ENCODE peak calls at places on chromosomes 7 and 10, in eight cellular contexts. P is astrocyte of the cerebellum, B is brain microvascular endothelial cell, F is cardiac fibroblast, H is WTC11, O is testis, G is cardiac muscle cell, T is endothelial cell. D is an unnamed sample.

GRCh38 chr10:118904284-118904683 is 125.2 kb upstream of the NANOS1 start:
- DNase-seq in P (no peak), B (no peak), F (no peak), H (no peak), O (no peak), G (no peak), T (no peak), D (no peak)

GRCh38 chr7:85452674-85453073 is 265.8 kb upstream of the SEMA3D start:
- DNase-seq in P (no peak), B (no peak), F (no peak), H (no peak), O (no peak), G (no peak), T (no peak), D (no peak)

GRCh38 chr10:129342385-129342784 is 124.7 kb upstream of the MGMT start:
- DNase-seq in P (no peak), B (no peak), F (no peak), H (no peak), O (no peak), G (no peak), T (no peak), D (no peak)

GRCh38 chr10:110083884-110084283 is 76.1 kb downstream of the ADD3 start:
- DNase-seq in P (no peak), B (peak), F (peak), H (no peak), O (no peak), G (no peak), T (no peak), D (no peak)

GRCh38 chr7:41039386-41040315 is 663.2 kb downstream of the INHBA start:
- DNase-seq in P (peak), B (no peak), F (no peak), H (no peak), O (no peak), G (no peak), T (no peak), D (no peak)

GRCh38 chr7:37915438-37915837 is 1.2 kb downstream of the SFRP4 start:
- DNase-seq in P (no peak), B (peak), F (no peak), H (no peak), O (no peak), G (no peak), T (no peak), D (no peak)

GRCh38 chr7:7946486-7946885 is 22.1 kb upstream of the GLCCI1 start:
- DNase-seq in P (no peak), B (no peak), F (no peak), H (no peak), O (no peak), G (no peak), T (no peak), D (no peak)

GRCh38 chr10:5618829-5619228 is 47.6 kb downstream of the ASB13 start:
- DNase-seq in P (no peak), B (no peak), F (no peak), H (no peak), O (peak), G (no peak), T (no peak), D (no peak)

GRCh38 chr10:16887565-16887964 is 70.3 kb upstream of the RSU1 start:
- DNase-seq in P (peak), B (peak), F (peak), H (no peak), O (no peak), G (no peak), T (no peak), D (no peak)

GRCh38 chr10:86659161-86659691 is 4.9 kb downstream of the OPN4 start:
- DNase-seq in P (no peak), B (no peak), F (no peak), H (peak), O (no peak), G (no peak), T (no peak), D (no peak)

GRCh38 chr7:42226354-42226941 is 10.6 kb downstream of the GLI3 start:
- DNase-seq in P (no peak), B (no peak), F (no peak), H (no peak), O (no peak), G (no peak), T (no peak), D (no peak)

GRCh38 chr7:82778021-82778420 is 334.4 kb upstream of the CACNA2D1 start:
- DNase-seq in P (peak), B (no peak), F (peak), H (no peak), O (no peak), G (no peak), T (no peak), D (no peak)

GRCh38 chr7:155296788-155297516 is 726 bp upstream of the INSIG1 start:
- DNase-seq in P (peak), B (peak), F (peak), H (peak), O (peak), G (peak), T (peak), D (no peak)

GRCh38 chr7:14104861-14105260 is 115.4 kb upstream of the ETV1 start:
- DNase-seq in P (no peak), B (no peak), F (no peak), H (no peak), O (no peak), G (no peak), T (no peak), D (no peak)

GRCh38 chr10:52949899-52950298 is 177.3 kb upstream of the MBL2 start:
- DNase-seq in P (no peak), B (no peak), F (no peak), H (peak), O (no peak), G (peak), T (no peak), D (no peak)

GRCh38 chr7:159112136-159113011 is 32.3 kb downstream of the VIPR2 start:
- DNase-seq in P (no peak), B (no peak), F (no peak), H (no peak), O (peak), G (no peak), T (no peak), D (no peak)

GRCh38 chr10:79252450-79252849 is 94.8 kb upstream of the PPIF start:
- DNase-seq in P (no peak), B (no peak), F (no peak), H (no peak), O (no peak), G (no peak), T (no peak), D (no peak)

GRCh38 chr7:50307368-50308012 is 3.0 kb downstream of the IKZF1 start:
- DNase-seq in P (no peak), B (no peak), F (no peak), H (no peak), O (no peak), G (peak), T (no peak), D (no peak)

GRCh38 chr10:13945760-13946460 is 359.1 kb downstream of the PRPF18 start:
- DNase-seq in P (no peak), B (no peak), F (no peak), H (no peak), O (no peak), G (no peak), T (peak), D (no peak)

GRCh38 chr7:3234051-3234450 is 67.0 kb upstream of the SDK1 start:
- DNase-seq in P (no peak), B (no peak), F (no peak), H (no peak), O (no peak), G (no peak), T (no peak), D (no peak)

GRCh38 chr7:129990403-129991192 is 37.8 kb upstream of the UBE2H start:
- DNase-seq in P (no peak), B (no peak), F (no peak), H (peak), O (no peak), G (no peak), T (no peak), D (no peak)

GRCh38 chr7:362416-363096 is 72.6 kb downstream of the FOXL3 start:
- DNase-seq in P (no peak), B (no peak), F (peak), H (no peak), O (peak), G (no peak), T (no peak), D (no peak)

GRCh38 chr10:33347227-33347626 is 12.8 kb upstream of the NRP1 start:
- DNase-seq in P (no peak), B (no peak), F (peak), H (no peak), O (no peak), G (no peak), T (no peak), D (no peak)

GRCh38 chr10:72108811-72109618 is 20.7 kb upstream of the SPOCK2 start:
- DNase-seq in P (no peak), B (no peak), F (no peak), H (no peak), O (no peak), G (peak), T (no peak), D (no peak)

GRCh38 chr10:45443101-45444009 is 69.3 kb downstream of the ALOX5 start:
- DNase-seq in P (no peak), B (no peak), F (no peak), H (no peak), O (no peak), G (no peak), T (no peak), D (no peak)

GRCh38 chr10:73289958-73290357 is 37.5 kb upstream of the MRPS16 start:
- DNase-seq in P (no peak), B (no peak), F (no peak), H (no peak), O (no peak), G (no peak), T (no peak), D (no peak)

GRCh38 chr7:17015575-17015974 is 133.8 kb upstream of the AGR3 start:
- DNase-seq in P (peak), B (no peak), F (peak), H (no peak), O (no peak), G (no peak), T (no peak), D (no peak)

GRCh38 chr7:140059288-140060242 is 3.2 kb downstream of the PARP12 start:
- DNase-seq in P (no peak), B (peak), F (peak), H (no peak), O (peak), G (no peak), T (no peak), D (no peak)

GRCh38 chr10:31754803-31755624 is 173.6 kb downstream of the ARHGAP12 start:
- DNase-seq in P (peak), B (no peak), F (peak), H (peak), O (no peak), G (peak), T (no peak), D (no peak)

GRCh38 chr10:11697718-11698527 is 44.3 kb upstream of the ECHDC3 start:
- DNase-seq in P (no peak), B (no peak), F (no peak), H (no peak), O (no peak), G (no peak), T (no peak), D (no peak)

GRCh38 chr7:152959610-152960009 is 200.1 kb downstream of the ACTR3B start:
- DNase-seq in P (no peak), B (no peak), F (no peak), H (peak), O (no peak), G (peak), T (peak), D (no peak)

GRCh38 chr10:49594594-49594993 is 15.5 kb upstream of the SLC18A3 start:
- DNase-seq in P (peak), B (peak), F (peak), H (peak), O (peak), G (peak), T (peak), D (peak)

GRCh38 chr10:115649217-115649616 is 556.1 kb downstream of the ATRNL1 start:
- DNase-seq in P (no peak), B (no peak), F (no peak), H (no peak), O (no peak), G (no peak), T (no peak), D (no peak)
- TF ChIP-seq CTCF in P (no peak), B (no peak), F (no peak), H (no peak), O (no peak), G (no peak), T (no peak), D (no peak)

GRCh38 chr7:156419782-156420181 is 220.8 kb upstream of the RNF32 start:
- DNase-seq in P (no peak), B (no peak), F (no peak), H (no peak), O (no peak), G (no peak), T (no peak), D (no peak)

GRCh38 chr7:156423876-156424275 is 216.7 kb upstream of the RNF32 start:
- DNase-seq in P (peak), B (no peak), F (no peak), H (no peak), O (no peak), G (no peak), T (no peak), D (no peak)

DNA sequence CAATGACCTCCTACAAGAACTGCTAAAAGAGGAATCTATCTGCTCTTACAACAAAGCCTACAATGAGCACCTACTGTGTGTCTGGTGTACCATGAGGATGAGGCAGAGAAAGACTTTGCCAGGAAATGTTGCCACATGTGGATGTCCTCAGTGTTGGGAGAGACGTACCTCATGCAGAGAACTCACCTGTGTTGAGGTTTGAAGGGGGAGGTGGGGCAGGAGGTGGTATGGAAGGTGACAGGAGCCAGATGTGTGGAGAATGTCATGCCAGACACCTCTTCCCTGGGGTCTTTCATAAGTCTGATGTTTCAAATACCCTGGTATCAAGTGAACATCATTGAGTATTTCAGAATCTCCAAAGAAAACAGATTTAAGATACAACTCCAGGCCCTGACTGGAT is 220.1 kb upstream of the RNF32 start:
- DNase-seq in P (no peak), B (no peak), F (no peak), H (no peak), O (no peak), G (no peak), T (no peak), D (no peak)
- TF ChIP-seq CTCF in P (no peak), B (no peak), F (no peak), H (no peak), O (no peak), G (no peak), T (no peak), D (no peak)

GRCh38 chr7:121752706-121753105 is 120.3 kb upstream of the PTPRZ1 start:
- DNase-seq in P (no peak), B (no peak), F (peak), H (no peak), O (no peak), G (peak), T (no peak), D (no peak)
- TF ChIP-seq CTCF in P (peak), B (peak), F (peak), H (no peak), O (no peak), G (peak), T (no peak), D (peak)

GRCh38 chr7:115707236-115707635 is 323.3 kb downstream of the TFEC start:
- DNase-seq in P (no peak), B (no peak), F (peak), H (peak), O (no peak), G (peak), T (peak), D (no peak)
- TF ChIP-seq CTCF in P (peak), B (peak), F (no peak), H (no peak), O (no peak), G (peak), T (no peak), D (peak)

GRCh38 chr7:144786522-144786921 is 49.3 kb downstream of the TPK1 start:
- DNase-seq in P (no peak), B (no peak), F (no peak), H (no peak), O (no peak), G (peak), T (peak), D (no peak)

GRCh38 chr7:144786079-144786478 is 49.8 kb downstream of the TPK1 start:
- DNase-seq in P (no peak), B (no peak), F (no peak), H (no peak), O (no peak), G (no peak), T (no peak), D (no peak)

GRCh38 chr7:144784943-144785342 is 50.9 kb downstream of the TPK1 start:
- DNase-seq in P (no peak), B (peak), F (peak), H (no peak), O (no peak), G (no peak), T (no peak), D (no peak)

GRCh38 chr7:144785491-144785890 is 50.4 kb downstream of the TPK1 start:
- DNase-seq in P (no peak), B (no peak), F (no peak), H (no peak), O (no peak), G (no peak), T (no peak), D (no peak)

DNA sequence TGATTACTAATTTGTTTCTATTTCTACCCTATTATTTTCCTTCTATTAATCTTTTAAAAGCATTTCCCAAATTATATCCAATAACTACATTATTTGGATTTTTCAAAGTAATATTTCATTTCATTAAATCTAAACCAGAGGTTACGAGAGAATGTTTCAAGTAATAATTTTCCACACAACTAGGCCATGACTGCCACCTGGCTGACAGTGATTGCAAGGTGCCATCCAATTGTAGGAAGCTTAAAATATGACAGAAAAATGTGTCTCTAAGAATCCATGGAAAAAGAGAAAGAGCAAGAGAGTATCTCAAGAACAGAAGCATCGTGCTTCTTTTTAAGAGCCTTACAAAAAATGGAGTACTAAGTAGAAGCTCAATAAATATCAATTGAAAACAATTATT is 48.7 kb downstream of the TPK1 start:
- DNase-seq in P (no peak), B (no peak), F (no peak), H (no peak), O (no peak), G (peak), T (peak), D (no peak)
- TF ChIP-seq CTCF in P (no peak), B (peak), F (no peak), H (no peak), O (no peak), G (no peak), T (peak), D (peak)

GRCh38 chr7:71511361-71511807 is 379.4 kb downstream of the GALNT17 start:
- DNase-seq in P (no peak), B (no peak), F (no peak), H (peak), O (no peak), G (peak), T (no peak), D (no peak)
- TF ChIP-seq CTCF in P (no peak), B (no peak), F (no peak), H (peak), O (no peak), G (no peak), T (peak), D (peak)

GRCh38 chr7:2063562-2064360 is 169.0 kb downstream of the MAD1L1 start:
- DNase-seq in P (no peak), B (no peak), F (no peak), H (no peak), O (peak), G (no peak), T (peak), D (no peak)
- TF ChIP-seq CTCF in P (peak), B (peak), F (no peak), H (no peak), O (no peak), G (peak), T (no peak), D (no peak)

GRCh38 chr7:18755793-18756192 is 260.2 kb downstream of the HDAC9 start:
- DNase-seq in P (no peak), B (no peak), F (no peak), H (no peak), O (no peak), G (no peak), T (no peak), D (no peak)

GRCh38 chr7:18753972-18754610 is 258.5 kb downstream of the HDAC9 start:
- DNase-seq in P (peak), B (peak), F (peak), H (no peak), O (no peak), G (no peak), T (no peak), D (no peak)

GRCh38 chr7:18756378-18757050 is 261.0 kb downstream of the HDAC9 start:
- DNase-seq in P (no peak), B (no peak), F (no peak), H (no peak), O (no peak), G (no peak), T (no peak), D (no peak)

GRCh38 chr7:18760046-18760445 is 264.5 kb downstream of the HDAC9 start:
- DNase-seq in P (no peak), B (no peak), F (no peak), H (no peak), O (no peak), G (no peak), T (no peak), D (no peak)

GRCh38 chr7:18754766-18755165 is 259.2 kb downstream of the HDAC9 start:
- DNase-seq in P (peak), B (peak), F (peak), H (no peak), O (no peak), G (no peak), T (no peak), D (no peak)
- TF ChIP-seq CTCF in P (no peak), B (no peak), F (no peak), H (no peak), O (no peak), G (peak), T (no peak), D (no peak)

GRCh38 chr10:127585519-127586023 is 36.5 kb downstream of the NPS start:
- DNase-seq in P (no peak), B (no peak), F (no peak), H (no peak), O (no peak), G (no peak), T (no peak), D (no peak)

GRCh38 chr10:127592586-127592985 is 43.5 kb downstream of the NPS start:
- DNase-seq in P (no peak), B (no peak), F (no peak), H (no peak), O (no peak), G (peak), T (no peak), D (no peak)

GRCh38 chr10:127587668-127588395 is 38.7 kb downstream of the NPS start:
- DNase-seq in P (no peak), B (no peak), F (no peak), H (no peak), O (no peak), G (no peak), T (no peak), D (no peak)
- TF ChIP-seq CTCF in P (no peak), B (no peak), F (no peak), H (no peak), O (no peak), G (no peak), T (no peak), D (no peak)

D was measured in D721Med.